ENCODE peak calls at places on chromosomes 6 and 20, in ten cellular contexts. S is hepatocyte; Y is BE2C; T is neural progenitor cell; C is right cardiac atrium; P is mesenchymal stem cell; E is pancreas; L is endothelial cell of umbilical vein; O is SJSA1; X is CD4-positive, alpha-beta T cell. H is an unnamed sample.

GRCh38 chr20:50762435-50763201 is 31.2 kb downstream of the PARD6B start:
- DNase-seq in S (peak; percentile 33), Y (peak; percentile 46), T (no peak), C (peak; percentile 75), P (no peak), E (peak; percentile 89), L (no peak), O (peak; percentile 45), X (no peak), H (no peak)

GRCh38 chr6:108686896-108687295 is 126.2 kb downstream of the FOXO3 start:
- DNase-seq in S (no peak), Y (no peak), T (no peak), C (no peak), P (no peak), E (no peak), L (no peak), O (no peak), X (no peak), H (no peak)

GRCh38 chr6:19472850-19473249 is 364.3 kb upstream of the ID4 start:
- DNase-seq in S (no peak), Y (no peak), T (peak; percentile 15), C (no peak), P (no peak), E (no peak), L (no peak), O (no peak), X (no peak), H (no peak)

GRCh38 chr6:125759184-125759902 is 9.9 kb downstream of the HEY2 start:
- DNase-seq in S (no peak), Y (peak; percentile 81), T (peak; percentile 86), C (peak; percentile 17), P (no peak), E (no peak), L (no peak), O (no peak), X (no peak), H (peak; percentile 7)

GRCh38 chr6:170575250-170575649 is 9.2 kb downstream of the PDCD2 start:
- DNase-seq in S (peak; percentile 12), Y (no peak), T (no peak), C (no peak), P (peak; percentile 20), E (no peak), L (peak; percentile 6), O (no peak), X (no peak), H (no peak)

GRCh38 chr6:30940361-30941001 is at the start of gene MUCL3:
- DNase-seq in S (no peak), Y (no peak), T (no peak), C (no peak), P (no peak), E (no peak), L (no peak), O (no peak), X (no peak), H (no peak)

GRCh38 chr6:11246722-11247121 is 14.3 kb upstream of the NEDD9 start:
- DNase-seq in S (no peak), Y (no peak), T (no peak), C (no peak), P (no peak), E (no peak), L (no peak), O (no peak), X (no peak), H (no peak)

GRCh38 chr6:155126727-155127439 is 131.8 kb downstream of the TIAM2 start:
- DNase-seq in S (peak; percentile 51), Y (no peak), T (no peak), C (peak; percentile 22), P (peak; percentile 85), E (no peak), L (peak; percentile 78), O (peak; percentile 98), X (no peak), H (no peak)

GRCh38 chr6:132491303-132491702 is 21.6 kb downstream of the STX7 start:
- DNase-seq in S (no peak), Y (peak; percentile 23), T (no peak), C (peak; percentile 50), P (no peak), E (no peak), L (peak; percentile 67), O (no peak), X (no peak), H (no peak)

GRCh38 chr20:17339000-17339399 is 112.2 kb downstream of the PCSK2 start:
- DNase-seq in S (no peak), Y (no peak), T (no peak), C (no peak), P (no peak), E (no peak), L (no peak), O (no peak), X (no peak), H (no peak)

GRCh38 chr6:52538921-52539354 is 37.9 kb downstream of the TRAM2 start:
- DNase-seq in S (no peak), Y (no peak), T (no peak), C (no peak), P (peak; percentile 69), E (no peak), L (no peak), O (peak; percentile 68), X (no peak), H (no peak)

DNA sequence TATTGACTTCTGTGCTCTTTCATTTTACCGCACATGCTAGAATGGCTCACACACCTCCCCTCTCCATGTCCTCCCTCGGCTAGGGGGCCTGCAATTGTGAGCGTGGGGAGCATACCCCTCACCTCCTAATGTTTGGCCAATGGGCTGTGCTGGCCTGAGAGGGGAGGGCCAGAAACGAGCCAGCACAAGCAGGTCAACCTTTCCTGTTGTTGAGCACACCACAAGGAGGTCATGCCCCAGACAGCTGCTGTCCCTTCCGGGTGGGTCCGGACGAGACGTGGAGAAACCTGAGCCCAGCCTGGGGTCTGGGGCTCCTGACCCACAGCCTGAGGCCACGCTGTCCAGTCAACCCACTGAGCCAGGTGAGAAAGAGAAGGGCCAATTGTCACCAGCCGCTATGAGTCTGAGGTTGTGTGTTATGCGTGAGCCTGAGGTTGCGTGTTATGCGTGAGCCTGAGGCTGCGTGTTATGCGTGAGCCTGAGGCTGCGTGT is 77.4 kb downstream of the TTLL2 start:
- DNase-seq in S (no peak), Y (no peak), T (no peak), C (no peak), P (no peak), E (no peak), L (no peak), O (no peak), X (no peak), H (no peak)
- H3K27me3 ChIP-seq in S (no peaks in the 10 kb centered on the region), Y (peaks cover 3% of the 10 kb centered on the region), T (no peaks in the 10 kb centered on the region), C (no peaks in the 10 kb centered on the region), P (no peaks in the 10 kb centered on the region), E (no peaks in the 10 kb centered on the region), L (no peaks in the 10 kb centered on the region), O (peaks cover 3% of the 10 kb centered on the region), X (no peaks in the 10 kb centered on the region), H (peaks cover 5% of the 10 kb centered on the region)

GRCh38 chr20:35772563-35773058 is 796 bp downstream of the PHF20 start:
- DNase-seq in S (no peak), Y (no peak), T (peak; percentile 8), C (no peak), P (no peak), E (no peak), L (no peak), O (no peak), X (no peak), H (no peak)
- H3K27me3 ChIP-seq in S (no peaks in the 10 kb centered on the region), Y (no peaks in the 10 kb centered on the region), T (peaks cover 7% of the 10 kb centered on the region), C (no peaks in the 10 kb centered on the region), P (no peaks in the 10 kb centered on the region), E (no peaks in the 10 kb centered on the region), L (no peaks in the 10 kb centered on the region), O (no peaks in the 10 kb centered on the region), X (no peaks in the 10 kb centered on the region), H (no peaks in the 10 kb centered on the region)

GRCh38 chr20:1422756-1423155 is 29.9 kb upstream of the FKBP1A start:
- DNase-seq in S (no peak), Y (no peak), T (no peak), C (no peak), P (no peak), E (no peak), L (no peak), O (no peak), X (no peak), H (no peak)
- H3K27me3 ChIP-seq in S (no peaks in the 10 kb centered on the region), Y (no peaks in the 10 kb centered on the region), T (no peaks in the 10 kb centered on the region), C (no peaks in the 10 kb centered on the region), P (no peaks in the 10 kb centered on the region), E (no peaks in the 10 kb centered on the region), L (no peaks in the 10 kb centered on the region), O (no peaks in the 10 kb centered on the region), X (no peaks in the 10 kb centered on the region), H (no peaks in the 10 kb centered on the region)

GRCh38 chr6:12720310-12720709 is 3.7 kb downstream of the PHACTR1 start:
- DNase-seq in S (no peak), Y (no peak), T (no peak), C (no peak), P (no peak), E (no peak), L (no peak), O (no peak), X (no peak), H (no peak)
- H3K27me3 ChIP-seq in S (peaks cover 12% of the 10 kb centered on the region), Y (no peaks in the 10 kb centered on the region), T (no peaks in the 10 kb centered on the region), C (no peaks in the 10 kb centered on the region), P (peaks cover 7% of the 10 kb centered on the region), E (no peaks in the 10 kb centered on the region), L (peaks cover 2% of the 10 kb centered on the region), O (peaks cover 10% of the 10 kb centered on the region), X (peaks cover 9% of the 10 kb centered on the region), H (no peaks in the 10 kb centered on the region)

GRCh38 chr20:56017560-56017959 is 12.2 kb upstream of the CBLN4 start:
- DNase-seq in S (no peak), Y (no peak), T (no peak), C (no peak), P (no peak), E (no peak), L (no peak), O (no peak), X (no peak), H (no peak)

GRCh38 chr20:56014998-56015397 is 9.7 kb upstream of the CBLN4 start:
- DNase-seq in S (no peak), Y (no peak), T (no peak), C (no peak), P (no peak), E (no peak), L (no peak), O (no peak), X (no peak), H (no peak)

GRCh38 chr20:56018194-56018593 is 12.9 kb upstream of the CBLN4 start:
- DNase-seq in S (no peak), Y (no peak), T (no peak), C (no peak), P (no peak), E (no peak), L (no peak), O (no peak), X (no peak), H (no peak)

DNA sequence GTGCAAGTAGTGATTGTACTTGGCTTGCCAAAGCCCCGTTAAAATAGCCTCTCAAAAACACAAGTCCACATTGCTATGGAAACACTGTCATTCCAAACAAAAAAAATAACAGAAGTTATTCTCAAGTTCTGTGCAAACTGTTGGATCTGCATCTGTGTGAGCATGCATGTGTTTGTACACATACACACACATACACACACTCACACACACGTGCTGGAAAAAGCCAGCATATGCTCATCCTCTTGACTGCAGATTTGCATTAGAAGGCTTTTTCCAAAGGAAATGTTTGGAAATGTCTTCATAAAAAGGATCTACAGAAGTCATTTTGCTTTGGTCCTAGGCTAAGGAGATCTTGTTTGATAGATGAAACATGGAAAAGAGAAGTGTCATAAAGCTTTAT is 13.4 kb upstream of the CBLN4 start:
- DNase-seq in S (no peak), Y (no peak), T (no peak), C (no peak), P (no peak), E (no peak), L (no peak), O (no peak), X (no peak), H (no peak)
- H3K27me3 ChIP-seq in S (no peaks in the 10 kb centered on the region), Y (peaks cover 8% of the 10 kb centered on the region), T (no peaks in the 10 kb centered on the region), C (no peaks in the 10 kb centered on the region), P (no peaks in the 10 kb centered on the region), E (no peaks in the 10 kb centered on the region), L (no peaks in the 10 kb centered on the region), O (no peaks in the 10 kb centered on the region), X (no peaks in the 10 kb centered on the region), H (no peaks in the 10 kb centered on the region)

H was measured in GM06990.